ENCODE peak calls at places on chromosomes 1 and 21, in ten cellular contexts. Y, P, E, U, M, O, Q, R, H and N are unnamed samples.

GRCh38 chr1:42947137-42947536 is 11.5 kb downstream of the SLC2A1 start:
- DNase-seq in Y (no peak), P (no peak), E (no peak), U (no peak), M (no peak), O (no peak), Q (no peak), R (no peak), H (no peak), N (no peak)

GRCh38 chr1:179042087-179042486 is 16.4 kb downstream of the FAM20B start:
- DNase-seq in Y (no peak), P (no peak), E (no peak), U (no peak), M (no peak), O (no peak), Q (no peak), R (no peak), H (no peak), N (no peak)

GRCh38 chr1:6497215-6497866 is 5.9 kb upstream of the PLEKHG5 start:
- DNase-seq in Y (no peak), P (peak), E (peak), U (no peak), M (peak), O (no peak), Q (no peak), R (peak), H (no peak), N (peak)

GRCh38 chr21:42395302-42395701 is 550 bp downstream of the TMPRSS3 start:
- DNase-seq in Y (no peak), P (no peak), E (no peak), U (no peak), M (no peak), O (no peak), Q (no peak), R (no peak), H (no peak), N (peak)

GRCh38 chr1:50976890-50977574 is 7.0 kb downstream of the CDKN2C start:
- DNase-seq in Y (peak), P (no peak), E (peak), U (no peak), M (peak), O (peak), Q (no peak), R (no peak), H (no peak), N (no peak)

GRCh38 chr1:244296010-244296409 is 155.7 kb downstream of the ADSS2 start:
- DNase-seq in Y (no peak), P (no peak), E (no peak), U (no peak), M (no peak), O (no peak), Q (no peak), R (no peak), H (no peak), N (no peak)

GRCh38 chr21:17915976-17916375 is 96.8 kb upstream of the C21orf91 start:
- DNase-seq in Y (no peak), P (no peak), E (no peak), U (no peak), M (no peak), O (no peak), Q (no peak), R (no peak), H (no peak), N (no peak)

GRCh38 chr1:4033732-4034131 is 133.7 kb upstream of the C1orf174 start:
- DNase-seq in Y (no peak), P (no peak), E (no peak), U (no peak), M (peak), O (no peak), Q (no peak), R (no peak), H (no peak), N (no peak)

GRCh38 chr1:238401138-238401537 is 510.4 kb upstream of the ZP4 start:
- DNase-seq in Y (no peak), P (no peak), E (no peak), U (no peak), M (no peak), O (no peak), Q (no peak), R (no peak), H (no peak), N (no peak)

GRCh38 chr1:25513666-25514065 is 29.7 kb upstream of the LDLRAP1 start:
- DNase-seq in Y (no peak), P (no peak), E (no peak), U (no peak), M (no peak), O (no peak), Q (no peak), R (no peak), H (no peak), N (no peak)

GRCh38 chr1:77832889-77833288 is 53.4 kb downstream of the MIGA1 start:
- DNase-seq in Y (no peak), P (no peak), E (no peak), U (peak), M (no peak), O (no peak), Q (no peak), R (peak), H (no peak), N (no peak)

GRCh38 chr1:245156041-245156735 is 1.4 kb downstream of the KIF26B start:
- DNase-seq in Y (peak), P (peak), E (peak), U (peak), M (peak), O (no peak), Q (no peak), R (peak), H (peak), N (peak)

GRCh38 chr1:90728656-90729257 is 11.7 kb upstream of the BARHL2 start:
- DNase-seq in Y (no peak), P (no peak), E (no peak), U (no peak), M (no peak), O (no peak), Q (no peak), R (no peak), H (no peak), N (no peak)

GRCh38 chr21:16678479-16678878 is 834.4 kb upstream of the CXADR start:
- DNase-seq in Y (no peak), P (no peak), E (no peak), U (no peak), M (no peak), O (no peak), Q (no peak), R (no peak), H (no peak), N (no peak)

GRCh38 chr1:170145691-170146676 is at the start of gene NTMT2:
- DNase-seq in Y (no peak), P (no peak), E (no peak), U (peak), M (no peak), O (no peak), Q (no peak), R (peak), H (no peak), N (no peak)

GRCh38 chr1:146010126-146010738 is 11.3 kb downstream of the HJV start:
- DNase-seq in Y (no peak), P (no peak), E (no peak), U (no peak), M (peak), O (no peak), Q (no peak), R (no peak), H (no peak), N (no peak)

GRCh38 chr1:230819976-230820375 is 48.3 kb downstream of the C1orf198 start:
- DNase-seq in Y (no peak), P (no peak), E (no peak), U (no peak), M (peak), O (peak), Q (no peak), R (no peak), H (no peak), N (no peak)

GRCh38 chr1:169348356-169349036 is 19.1 kb downstream of the NME7 start:
- DNase-seq in Y (peak), P (no peak), E (no peak), U (peak), M (no peak), O (no peak), Q (peak), R (peak), H (no peak), N (no peak)

GRCh38 chr1:162690672-162691434 is 58.6 kb downstream of the DDR2 start:
- DNase-seq in Y (peak), P (no peak), E (no peak), U (peak), M (no peak), O (peak), Q (no peak), R (peak), H (no peak), N (no peak)

GRCh38 chr1:33219886-33220661 is 36.2 kb upstream of the ZNF362 start:
- DNase-seq in Y (no peak), P (no peak), E (no peak), U (no peak), M (no peak), O (no peak), Q (no peak), R (peak), H (no peak), N (no peak)

GRCh38 chr1:13699936-13700520 is at the start of gene PRDM2:
- DNase-seq in Y (no peak), P (peak), E (peak), U (no peak), M (peak), O (peak), Q (no peak), R (peak), H (peak), N (peak)
- H3K27ac ChIP-seq in Y (peak), P (peak), E (peak), U (peak), M (peak), O (peak), Q (peak), R (peak), H (peak), N (peak)

DNA sequence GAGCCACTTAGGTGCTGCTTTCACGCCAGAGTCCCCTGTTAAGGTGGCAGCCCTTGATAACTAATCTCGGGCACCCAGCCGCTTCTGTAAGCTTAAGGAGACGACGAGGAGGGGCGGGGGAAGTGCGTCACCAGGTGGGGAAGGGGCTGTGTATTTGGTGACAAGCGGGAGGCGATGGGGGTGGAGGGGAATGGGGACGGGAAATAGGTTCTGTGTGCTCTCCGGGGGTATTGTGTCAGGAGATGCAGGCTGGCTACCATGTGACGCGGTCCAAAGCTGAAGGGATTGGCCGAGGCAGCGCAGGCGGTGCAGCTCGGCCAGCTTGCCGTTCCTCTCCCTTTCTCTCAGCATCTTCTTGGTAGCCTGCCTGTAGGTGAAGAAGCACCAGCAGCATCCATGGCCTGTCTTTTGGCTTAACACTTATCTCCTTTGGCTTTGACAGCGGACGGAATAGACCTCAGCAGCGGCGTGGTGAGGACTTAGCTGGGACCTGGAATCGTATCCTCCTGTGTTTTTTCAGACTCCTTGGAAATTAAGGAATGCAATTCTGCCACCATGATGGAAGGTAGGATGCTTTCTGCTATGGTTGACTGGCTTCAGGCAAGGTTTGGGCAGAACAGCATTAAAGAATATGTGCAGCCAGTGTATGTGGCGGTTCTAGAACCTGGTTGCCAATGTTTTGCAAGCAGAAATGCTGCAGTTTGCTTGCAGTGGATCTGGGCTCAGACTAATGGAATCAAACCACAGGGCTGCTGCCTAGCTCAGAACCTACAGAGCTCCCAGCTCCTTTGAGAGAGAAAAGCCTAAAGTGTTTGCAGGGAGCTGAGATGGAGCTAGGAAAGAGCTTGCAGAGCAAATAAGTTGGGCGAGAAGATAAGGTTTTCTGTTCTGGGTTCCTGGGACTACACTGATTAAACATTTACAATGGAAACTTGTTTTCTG is at the start of gene SGIP1:
- DNase-seq in Y (peak), P (peak), E (peak), U (peak), M (no peak), O (peak), Q (no peak), R (peak), H (peak), N (no peak)
- H3K27ac ChIP-seq in Y (peak), P (peak), E (no peak), U (peak), M (no peak), O (peak), Q (no peak), R (peak), H (peak), N (no peak)

GRCh38 chr1:204072951-204073836 is at the start of gene SOX13:
- DNase-seq in Y (peak), P (peak), E (no peak), U (peak), M (no peak), O (peak), Q (no peak), R (peak), H (peak), N (peak)
- H3K27ac ChIP-seq in Y (peak), P (peak), E (no peak), U (no peak), M (no peak), O (peak), Q (no peak), R (peak), H (peak), N (peak)

GRCh38 chr1:154938604-154939399 is 2.3 kb upstream of the PMVK start:
- DNase-seq in Y (no peak), P (no peak), E (no peak), U (no peak), M (peak), O (no peak), Q (no peak), R (peak), H (no peak), N (no peak)
- H3K27ac ChIP-seq in Y (peak), P (peak), E (peak), U (no peak), M (no peak), O (peak), Q (peak), R (peak), H (peak), N (peak)

GRCh38 chr1:40383095-40383487 is 9.6 kb downstream of the SMAP2 start:
- DNase-seq in Y (no peak), P (peak), E (no peak), U (no peak), M (no peak), O (no peak), Q (no peak), R (no peak), H (peak), N (no peak)

GRCh38 chr1:40384413-40384762 is 10.9 kb downstream of the SMAP2 start:
- DNase-seq in Y (no peak), P (peak), E (no peak), U (no peak), M (no peak), O (no peak), Q (no peak), R (no peak), H (no peak), N (no peak)

GRCh38 chr1:40384887-40385286 is 11.4 kb downstream of the SMAP2 start:
- DNase-seq in Y (no peak), P (no peak), E (no peak), U (no peak), M (no peak), O (no peak), Q (no peak), R (no peak), H (no peak), N (no peak)

GRCh38 chr1:40382601-40383000 is 9.1 kb downstream of the SMAP2 start:
- DNase-seq in Y (no peak), P (no peak), E (no peak), U (no peak), M (no peak), O (no peak), Q (no peak), R (no peak), H (no peak), N (no peak)

DNA sequence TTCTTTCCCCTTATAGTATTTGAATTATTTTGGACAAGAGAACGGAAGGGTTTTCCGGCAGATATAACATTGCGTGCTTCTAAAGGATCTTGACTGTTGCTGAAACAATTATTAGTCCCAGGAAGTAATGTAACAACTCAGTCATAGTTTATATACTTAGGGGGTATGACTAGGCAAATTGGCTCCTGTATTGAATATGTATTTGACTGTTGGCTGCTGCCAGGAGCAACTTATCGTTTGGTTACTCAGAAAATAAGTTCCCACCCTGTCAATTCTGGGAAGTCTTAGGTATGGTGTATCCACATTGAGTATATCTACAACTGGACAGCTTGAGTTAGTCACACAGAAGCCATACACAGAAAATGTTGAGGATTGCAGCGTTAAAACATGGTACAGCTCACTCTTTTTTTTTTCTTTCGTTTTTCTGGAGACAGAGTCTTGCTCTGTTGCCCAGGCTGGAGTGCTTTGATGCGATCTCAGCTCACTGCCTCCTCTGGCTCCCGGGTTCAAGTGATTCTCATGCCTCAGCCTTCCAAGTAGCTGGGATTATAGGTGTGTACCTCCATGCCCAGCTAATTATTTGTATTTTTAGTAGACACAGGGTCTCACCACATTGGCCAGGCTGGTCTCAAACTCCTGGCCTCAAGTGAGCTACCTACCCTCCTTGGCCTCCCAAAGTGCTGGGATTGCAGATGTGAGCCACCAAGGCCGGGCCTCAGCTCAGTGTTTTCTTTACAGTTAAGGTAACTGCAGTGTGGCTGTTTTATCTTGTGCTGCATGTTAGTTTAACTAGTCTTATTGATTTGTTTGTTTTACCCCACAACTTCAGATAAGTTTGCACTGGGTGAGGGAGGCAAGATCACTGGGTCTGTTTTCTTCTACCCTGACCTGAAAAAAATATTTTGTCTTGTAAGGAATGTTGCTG is 10.2 kb downstream of the SMAP2 start:
- DNase-seq in Y (no peak), P (peak), E (no peak), U (no peak), M (no peak), O (no peak), Q (no peak), R (no peak), H (no peak), N (no peak)
- H3K27ac ChIP-seq in Y (peak), P (peak), E (peak), U (peak), M (peak), O (peak), Q (peak), R (peak), H (peak), N (peak)

DNA sequence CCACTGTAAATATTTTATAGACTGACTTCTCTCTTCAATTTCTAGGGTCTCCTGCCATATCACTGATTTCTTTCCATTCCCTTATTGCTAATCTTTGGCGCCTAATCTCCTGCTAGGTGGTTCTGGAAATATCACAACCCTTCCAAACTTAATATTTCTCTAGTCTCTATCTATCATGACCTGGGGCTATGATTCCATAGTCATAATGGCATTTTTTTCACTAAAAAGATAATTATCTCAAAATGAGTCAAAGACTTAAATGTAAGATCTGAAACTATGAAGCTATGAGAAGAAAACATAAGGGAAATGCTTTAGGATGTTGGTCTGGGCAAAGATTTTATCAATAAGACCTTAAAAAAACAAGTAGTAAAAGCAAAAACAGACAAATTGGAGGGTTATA is 74.2 kb downstream of the LEPR start:
- DNase-seq in Y (no peak), P (no peak), E (no peak), U (no peak), M (no peak), O (no peak), Q (no peak), R (no peak), H (no peak), N (no peak)
- H3K27ac ChIP-seq in Y (no peak), P (no peak), E (no peak), U (no peak), M (no peak), O (no peak), Q (no peak), R (no peak), H (no peak), N (no peak)

GRCh38 chr1:66623812-66624211 is 89.9 kb downstream of the SGIP1 start:
- DNase-seq in Y (no peak), P (no peak), E (no peak), U (peak), M (no peak), O (no peak), Q (no peak), R (no peak), H (no peak), N (no peak)
- H3K27ac ChIP-seq in Y (no peak), P (no peak), E (no peak), U (peak), M (no peak), O (no peak), Q (no peak), R (no peak), H (no peak), N (no peak)